ENCODE peak calls at places on chromosome 13, in five cellular contexts. One of them, this sample, is unnamed. For H3K9me3, the result is how much of the 10 kb centered on the place peaks cover.

GRCh38 chr13:35621989-35622388 is 145.5 kb upstream of the MAB21L1 start:
- DNase-seq in fibroblast of lung: no peak
- DNase-seq in aorta: no peak
- DNase-seq in left ventricle myocardium inferior: no peak
- DNase-seq in ascending aorta: no peak
- DNase-seq in this sample: no peak

GRCh38 chr13:88176231-88176630 is 505.1 kb downstream of the SLITRK5 start:
- DNase-seq in fibroblast of lung: no peak
- DNase-seq in aorta: no peak
- DNase-seq in left ventricle myocardium inferior: no peak
- DNase-seq in ascending aorta: no peak
- DNase-seq in this sample: no peak

GRCh38 chr13:24217601-24218281 is 57.2 kb downstream of the SPATA13 start:
- DNase-seq in fibroblast of lung: no peak
- DNase-seq in aorta: peak
- DNase-seq in left ventricle myocardium inferior: no peak
- DNase-seq in ascending aorta: no peak
- DNase-seq in this sample: no peak

GRCh38 chr13:88074794-88075509 is 403.8 kb downstream of the SLITRK5 start:
- DNase-seq in fibroblast of lung: peak
- DNase-seq in aorta: no peak
- DNase-seq in left ventricle myocardium inferior: no peak
- DNase-seq in ascending aorta: no peak
- DNase-seq in this sample: no peak

GRCh38 chr13:38180100-38180499 is 169.6 kb upstream of the UFM1 start:
- DNase-seq in fibroblast of lung: no peak
- DNase-seq in aorta: no peak
- DNase-seq in left ventricle myocardium inferior: no peak
- DNase-seq in ascending aorta: no peak
- DNase-seq in this sample: no peak

GRCh38 chr13:107734891-107735620 is 480.3 kb downstream of the LIG4 start:
- DNase-seq in fibroblast of lung: no peak
- DNase-seq in aorta: no peak
- DNase-seq in left ventricle myocardium inferior: no peak
- DNase-seq in ascending aorta: no peak
- DNase-seq in this sample: no peak

GRCh38 chr13:60016229-60016628 is 147.5 kb downstream of the DIAPH3 start:
- DNase-seq in fibroblast of lung: peak
- DNase-seq in aorta: no peak
- DNase-seq in left ventricle myocardium inferior: no peak
- DNase-seq in ascending aorta: no peak
- DNase-seq in this sample: no peak

GRCh38 chr13:88887045-88887662 is 1216.0 kb downstream of the SLITRK5 start:
- DNase-seq in fibroblast of lung: no peak
- DNase-seq in aorta: no peak
- DNase-seq in left ventricle myocardium inferior: no peak
- DNase-seq in ascending aorta: no peak
- DNase-seq in this sample: no peak

GRCh38 chr13:53343345-53343744 is 314.7 kb downstream of the OLFM4 start:
- DNase-seq in fibroblast of lung: no peak
- DNase-seq in aorta: no peak
- DNase-seq in left ventricle myocardium inferior: no peak
- DNase-seq in ascending aorta: no peak
- DNase-seq in this sample: no peak

GRCh38 chr13:23771966-23772365 is 117.2 kb downstream of the MIPEP start:
- DNase-seq in fibroblast of lung: peak
- DNase-seq in aorta: no peak
- DNase-seq in left ventricle myocardium inferior: no peak
- DNase-seq in ascending aorta: no peak
- DNase-seq in this sample: no peak

GRCh38 chr13:23512762-23513395 is 57.3 kb upstream of the TNFRSF19 start:
- DNase-seq in fibroblast of lung: no peak
- DNase-seq in aorta: no peak
- DNase-seq in left ventricle myocardium inferior: no peak
- DNase-seq in ascending aorta: no peak
- DNase-seq in this sample: no peak

GRCh38 chr13:98147521-98147920 is 4.6 kb downstream of the FARP1 start:
- DNase-seq in fibroblast of lung: no peak
- DNase-seq in aorta: no peak
- DNase-seq in left ventricle myocardium inferior: no peak
- DNase-seq in ascending aorta: no peak
- DNase-seq in this sample: peak

GRCh38 chr13:97696921-97697320 is 256.6 kb upstream of the IPO5 start:
- DNase-seq in fibroblast of lung: no peak
- DNase-seq in aorta: no peak
- DNase-seq in left ventricle myocardium inferior: no peak
- DNase-seq in ascending aorta: no peak
- DNase-seq in this sample: no peak

GRCh38 chr13:98598043-98598442 is 21.1 kb upstream of the STK24 start:
- DNase-seq in fibroblast of lung: no peak
- DNase-seq in aorta: no peak
- DNase-seq in left ventricle myocardium inferior: no peak
- DNase-seq in ascending aorta: no peak
- DNase-seq in this sample: no peak

GRCh38 chr13:44301639-44302015 is 72.0 kb upstream of the SERP2 start:
- DNase-seq in fibroblast of lung: no peak
- DNase-seq in aorta: no peak
- DNase-seq in left ventricle myocardium inferior: no peak
- DNase-seq in ascending aorta: no peak
- DNase-seq in this sample: no peak

GRCh38 chr13:40974460-40975407 is 44.4 kb downstream of the ELF1 start:
- DNase-seq in fibroblast of lung: peak
- DNase-seq in aorta: no peak
- DNase-seq in left ventricle myocardium inferior: no peak
- DNase-seq in ascending aorta: no peak
- DNase-seq in this sample: no peak

GRCh38 chr13:85503797-85504196 is 295.4 kb downstream of the SLITRK6 start:
- DNase-seq in fibroblast of lung: no peak
- DNase-seq in aorta: no peak
- DNase-seq in left ventricle myocardium inferior: no peak
- DNase-seq in ascending aorta: no peak
- DNase-seq in this sample: peak

GRCh38 chr13:20882206-20882605 is 20.3 kb downstream of the XPO4 start:
- DNase-seq in fibroblast of lung: no peak
- DNase-seq in aorta: no peak
- DNase-seq in left ventricle myocardium inferior: no peak
- DNase-seq in ascending aorta: no peak
- DNase-seq in this sample: peak

GRCh38 chr13:43558312-43558711 is 228.5 kb downstream of the ENOX1 start:
- DNase-seq in fibroblast of lung: no peak
- DNase-seq in aorta: no peak
- DNase-seq in left ventricle myocardium inferior: no peak
- DNase-seq in ascending aorta: no peak
- DNase-seq in this sample: no peak

GRCh38 chr13:103521532-103521931 is 455.3 kb upstream of the SLC10A2 start:
- DNase-seq in fibroblast of lung: no peak
- DNase-seq in aorta: no peak
- DNase-seq in left ventricle myocardium inferior: no peak
- DNase-seq in ascending aorta: no peak
- DNase-seq in this sample: no peak

GRCh38 chr13:43933378-43933777 is 53.7 kb downstream of the LACC1 start:
- DNase-seq in fibroblast of lung: no peak
- DNase-seq in aorta: no peak
- DNase-seq in left ventricle myocardium inferior: no peak
- DNase-seq in ascending aorta: no peak
- DNase-seq in this sample: no peak

GRCh38 chr13:32267836-32268439 is 47.2 kb downstream of the ZAR1L start:
- DNase-seq in fibroblast of lung: no peak
- DNase-seq in aorta: no peak
- DNase-seq in left ventricle myocardium inferior: no peak
- DNase-seq in ascending aorta: no peak
- DNase-seq in this sample: no peak

GRCh38 chr13:30757026-30757425 is 21.7 kb downstream of the ALOX5AP start:
- DNase-seq in fibroblast of lung: no peak
- DNase-seq in aorta: no peak
- DNase-seq in left ventricle myocardium inferior: no peak
- DNase-seq in ascending aorta: no peak
- DNase-seq in this sample: no peak

GRCh38 chr13:23868521-23868920 is 20.7 kb downstream of the MIPEP start:
- DNase-seq in fibroblast of lung: peak
- DNase-seq in aorta: no peak
- DNase-seq in left ventricle myocardium inferior: no peak
- DNase-seq in ascending aorta: no peak
- DNase-seq in this sample: peak

GRCh38 chr13:24865158-24865557 is 101.2 kb downstream of the RNF17 start:
- DNase-seq in fibroblast of lung: peak
- DNase-seq in aorta: no peak
- DNase-seq in left ventricle myocardium inferior: no peak
- DNase-seq in ascending aorta: no peak
- DNase-seq in this sample: no peak

GRCh38 chr13:30581582-30581981 is 36.1 kb upstream of the USPL1 start:
- DNase-seq in fibroblast of lung: peak
- DNase-seq in aorta: no peak
- DNase-seq in left ventricle myocardium inferior: no peak
- DNase-seq in ascending aorta: no peak
- DNase-seq in this sample: no peak

DNA sequence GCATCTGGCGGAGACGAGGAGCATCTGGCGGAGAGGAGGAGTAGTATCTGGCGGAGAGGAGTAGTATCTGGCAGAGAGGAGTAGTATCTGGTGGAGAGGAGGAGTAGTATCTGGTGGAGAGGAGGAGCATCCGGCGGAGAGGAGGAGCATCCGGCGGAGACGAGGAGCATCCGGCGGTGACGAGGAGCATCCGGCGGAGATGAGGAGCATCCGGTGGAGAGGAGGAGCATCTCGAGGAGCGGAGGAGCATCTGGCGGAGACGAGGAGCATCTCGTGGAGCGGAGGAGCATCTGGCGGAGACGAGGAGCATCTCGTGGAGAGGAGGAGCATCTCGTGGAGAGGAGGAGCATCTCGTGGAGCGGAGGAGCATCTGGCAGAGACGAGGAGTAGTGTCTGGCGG is 18.6 kb downstream of the C13orf46 start:
- DNase-seq in fibroblast of lung: no peak
- DNase-seq in aorta: peak
- DNase-seq in left ventricle myocardium inferior: no peak
- DNase-seq in ascending aorta: no peak
- DNase-seq in this sample: no peak
- H3K9me3 ChIP-seq in fibroblast of lung: under half
- H3K9me3 ChIP-seq in aorta: under half
- H3K9me3 ChIP-seq in left ventricle myocardium inferior: under half
- H3K9me3 ChIP-seq in ascending aorta: under half
- H3K9me3 ChIP-seq in this sample: under half

GRCh38 chr13:110882228-110882627 is 32.6 kb downstream of the ANKRD10 start:
- DNase-seq in fibroblast of lung: no peak
- DNase-seq in aorta: no peak
- DNase-seq in left ventricle myocardium inferior: no peak
- DNase-seq in ascending aorta: no peak
- DNase-seq in this sample: no peak

GRCh38 chr13:110881811-110882210 is 33.1 kb downstream of the ANKRD10 start:
- DNase-seq in fibroblast of lung: no peak
- DNase-seq in aorta: no peak
- DNase-seq in left ventricle myocardium inferior: no peak
- DNase-seq in ascending aorta: no peak
- DNase-seq in this sample: no peak

GRCh38 chr13:110880627-110881026 is 34.2 kb downstream of the ANKRD10 start:
- DNase-seq in fibroblast of lung: no peak
- DNase-seq in aorta: no peak
- DNase-seq in left ventricle myocardium inferior: no peak
- DNase-seq in ascending aorta: no peak
- DNase-seq in this sample: no peak

GRCh38 chr13:110877737-110878136 is 37.1 kb downstream of the ANKRD10 start:
- DNase-seq in fibroblast of lung: no peak
- DNase-seq in aorta: no peak
- DNase-seq in left ventricle myocardium inferior: no peak
- DNase-seq in ascending aorta: no peak
- DNase-seq in this sample: no peak

DNA sequence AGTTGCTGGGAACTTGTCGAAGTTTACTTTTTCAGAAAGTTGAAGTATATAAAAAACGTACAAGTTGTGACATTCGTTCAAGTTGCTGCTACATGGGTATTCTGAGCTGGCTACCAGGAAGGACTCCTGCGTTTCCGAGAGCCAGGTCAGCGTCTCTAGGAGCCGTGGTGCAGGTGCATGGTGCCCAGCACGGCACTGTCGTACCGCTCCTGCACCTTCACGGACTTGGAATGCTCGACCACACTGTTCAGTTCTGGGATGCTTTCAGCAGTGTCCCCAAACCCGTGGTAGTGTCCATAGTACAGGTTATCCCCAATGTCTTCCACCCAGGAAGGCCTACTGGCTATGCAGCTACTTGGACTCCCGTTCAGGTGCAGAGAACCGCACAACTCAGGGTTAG is 35.4 kb downstream of the ANKRD10 start:
- DNase-seq in fibroblast of lung: no peak
- DNase-seq in aorta: no peak
- DNase-seq in left ventricle myocardium inferior: no peak
- DNase-seq in ascending aorta: no peak
- DNase-seq in this sample: no peak
- H3K4me3 ChIP-seq in fibroblast of lung: no peak
- H3K4me3 ChIP-seq in aorta: no peak
- H3K4me3 ChIP-seq in left ventricle myocardium inferior: no peak
- H3K4me3 ChIP-seq in ascending aorta: no peak
- H3K4me3 ChIP-seq in this sample: no peak

GRCh38 chr13:25902946-25903345 is 148.9 kb downstream of the SHISA2 start:
- DNase-seq in fibroblast of lung: no peak
- DNase-seq in aorta: no peak
- DNase-seq in left ventricle myocardium inferior: no peak
- DNase-seq in ascending aorta: no peak
- DNase-seq in this sample: no peak

GRCh38 chr13:25901460-25902376 is 150.1 kb downstream of the SHISA2 start:
- DNase-seq in fibroblast of lung: peak
- DNase-seq in aorta: no peak
- DNase-seq in left ventricle myocardium inferior: no peak
- DNase-seq in ascending aorta: no peak
- DNase-seq in this sample: peak

GRCh38 chr13:25899464-25899863 is 152.4 kb downstream of the SHISA2 start:
- DNase-seq in fibroblast of lung: no peak
- DNase-seq in aorta: no peak
- DNase-seq in left ventricle myocardium inferior: no peak
- DNase-seq in ascending aorta: no peak
- DNase-seq in this sample: no peak

GRCh38 chr13:25898991-25899390 is 152.8 kb downstream of the SHISA2 start:
- DNase-seq in fibroblast of lung: no peak
- DNase-seq in aorta: no peak
- DNase-seq in left ventricle myocardium inferior: no peak
- DNase-seq in ascending aorta: no peak
- DNase-seq in this sample: no peak

GRCh38 chr13:25899952-25900351 is 151.9 kb downstream of the SHISA2 start:
- DNase-seq in fibroblast of lung: no peak
- DNase-seq in aorta: no peak
- DNase-seq in left ventricle myocardium inferior: no peak
- DNase-seq in ascending aorta: no peak
- DNase-seq in this sample: no peak
- H3K9me3 ChIP-seq in fibroblast of lung: under half
- H3K9me3 ChIP-seq in aorta: under half
- H3K9me3 ChIP-seq in left ventricle myocardium inferior: under half
- H3K9me3 ChIP-seq in ascending aorta: under half
- H3K9me3 ChIP-seq in this sample: under half

DNA sequence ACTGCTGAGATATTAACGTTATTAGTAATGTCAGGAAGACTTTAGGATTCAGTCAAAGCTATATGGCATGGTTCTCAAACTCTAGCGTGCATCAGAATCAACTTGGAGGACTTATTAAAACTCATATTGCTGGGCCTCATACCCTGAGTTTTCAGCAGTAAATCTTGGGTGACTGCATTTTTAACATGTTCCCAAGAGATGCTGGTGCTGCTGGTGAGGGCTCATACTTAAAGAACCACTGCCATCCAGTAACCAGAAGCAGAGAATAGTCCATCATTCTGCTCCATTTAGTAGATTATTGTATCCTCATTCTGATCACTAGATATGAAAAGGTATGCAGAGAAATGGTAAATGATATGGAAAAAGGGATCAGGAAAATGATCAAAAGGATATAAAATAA is 7.9 kb downstream of the GPR12 start:
- DNase-seq in fibroblast of lung: no peak
- DNase-seq in aorta: no peak
- DNase-seq in left ventricle myocardium inferior: no peak
- DNase-seq in ascending aorta: no peak
- DNase-seq in this sample: no peak
- H3K4me3 ChIP-seq in fibroblast of lung: no peak
- H3K4me3 ChIP-seq in aorta: no peak
- H3K4me3 ChIP-seq in left ventricle myocardium inferior: no peak
- H3K4me3 ChIP-seq in ascending aorta: no peak
- H3K4me3 ChIP-seq in this sample: no peak